ENCODE peak calls at places on chromosomes 16 and 17, in nine cellular contexts. One of them, this sample, is unnamed.

GRCh38 chr17:32136856-32137255 is 5.4 kb upstream of the RHOT1 start:
- DNase-seq in GM12891: no peak
- DNase-seq in GM12878: no peak
- DNase-seq in sigmoid colon: no peak
- DNase-seq in breast epithelium: no peak
- DNase-seq in stomach: no peak
- DNase-seq in HCT116: no peak
- DNase-seq in endothelial cell of umbilical vein: no peak
- DNase-seq in H1: no peak
- DNase-seq in this sample: no peak

GRCh38 chr17:78748730-78749317 is 33.2 kb downstream of the CYTH1 start:
- DNase-seq in stomach: peak; percentile 62
- DNase-seq in endothelial cell of umbilical vein: peak; percentile 10
- DNase-seq in GM12891: no peak
- DNase-seq in sigmoid colon: peak; percentile 85
- DNase-seq in GM12878: peak; percentile 74
- DNase-seq in breast epithelium: no peak
- DNase-seq in H1: no peak
- DNase-seq in HCT116: no peak
- DNase-seq in this sample: peak; percentile 92

GRCh38 chr17:20184191-20184590 is 175.0 kb downstream of the SPECC1 start:
- DNase-seq in HCT116: no peak
- DNase-seq in sigmoid colon: no peak
- DNase-seq in breast epithelium: no peak
- DNase-seq in endothelial cell of umbilical vein: no peak
- DNase-seq in H1: no peak
- DNase-seq in GM12878: no peak
- DNase-seq in GM12891: no peak
- DNase-seq in stomach: no peak
- DNase-seq in this sample: no peak

GRCh38 chr17:50468120-50469004 is at the start of gene CHAD:
- DNase-seq in GM12891: no peak
- DNase-seq in H1: no peak
- DNase-seq in endothelial cell of umbilical vein: no peak
- DNase-seq in sigmoid colon: peak; percentile 64
- DNase-seq in breast epithelium: peak; percentile 65
- DNase-seq in GM12878: no peak
- DNase-seq in stomach: no peak
- DNase-seq in HCT116: no peak
- DNase-seq in this sample: peak; percentile 70

GRCh38 chr17:64502021-64502420 is 4.1 kb downstream of the DDX5 start:
- DNase-seq in breast epithelium: no peak
- DNase-seq in stomach: no peak
- DNase-seq in GM12878: no peak
- DNase-seq in GM12891: no peak
- DNase-seq in sigmoid colon: no peak
- DNase-seq in H1: no peak
- DNase-seq in HCT116: no peak
- DNase-seq in endothelial cell of umbilical vein: no peak
- DNase-seq in this sample: no peak

GRCh38 chr17:61186996-61187395 is 212.6 kb upstream of the TBX2 start:
- DNase-seq in H1: no peak
- DNase-seq in breast epithelium: no peak
- DNase-seq in endothelial cell of umbilical vein: no peak
- DNase-seq in GM12878: no peak
- DNase-seq in sigmoid colon: no peak
- DNase-seq in HCT116: no peak
- DNase-seq in stomach: no peak
- DNase-seq in GM12891: no peak
- DNase-seq in this sample: no peak

GRCh38 chr16:70688266-70688742 is 2.5 kb upstream of the MTSS2 start:
- DNase-seq in breast epithelium: no peak
- DNase-seq in stomach: peak; percentile 57
- DNase-seq in sigmoid colon: peak; percentile 92
- DNase-seq in GM12891: no peak
- DNase-seq in endothelial cell of umbilical vein: peak; percentile 88
- DNase-seq in H1: no peak
- DNase-seq in HCT116: no peak
- DNase-seq in GM12878: no peak
- DNase-seq in this sample: peak; percentile 73

GRCh38 chr17:74658620-74659019 is 35.1 kb upstream of the CD300E start:
- DNase-seq in endothelial cell of umbilical vein: no peak
- DNase-seq in GM12878: no peak
- DNase-seq in breast epithelium: no peak
- DNase-seq in stomach: no peak
- DNase-seq in HCT116: no peak
- DNase-seq in H1: no peak
- DNase-seq in GM12891: no peak
- DNase-seq in sigmoid colon: no peak
- DNase-seq in this sample: no peak

DNA sequence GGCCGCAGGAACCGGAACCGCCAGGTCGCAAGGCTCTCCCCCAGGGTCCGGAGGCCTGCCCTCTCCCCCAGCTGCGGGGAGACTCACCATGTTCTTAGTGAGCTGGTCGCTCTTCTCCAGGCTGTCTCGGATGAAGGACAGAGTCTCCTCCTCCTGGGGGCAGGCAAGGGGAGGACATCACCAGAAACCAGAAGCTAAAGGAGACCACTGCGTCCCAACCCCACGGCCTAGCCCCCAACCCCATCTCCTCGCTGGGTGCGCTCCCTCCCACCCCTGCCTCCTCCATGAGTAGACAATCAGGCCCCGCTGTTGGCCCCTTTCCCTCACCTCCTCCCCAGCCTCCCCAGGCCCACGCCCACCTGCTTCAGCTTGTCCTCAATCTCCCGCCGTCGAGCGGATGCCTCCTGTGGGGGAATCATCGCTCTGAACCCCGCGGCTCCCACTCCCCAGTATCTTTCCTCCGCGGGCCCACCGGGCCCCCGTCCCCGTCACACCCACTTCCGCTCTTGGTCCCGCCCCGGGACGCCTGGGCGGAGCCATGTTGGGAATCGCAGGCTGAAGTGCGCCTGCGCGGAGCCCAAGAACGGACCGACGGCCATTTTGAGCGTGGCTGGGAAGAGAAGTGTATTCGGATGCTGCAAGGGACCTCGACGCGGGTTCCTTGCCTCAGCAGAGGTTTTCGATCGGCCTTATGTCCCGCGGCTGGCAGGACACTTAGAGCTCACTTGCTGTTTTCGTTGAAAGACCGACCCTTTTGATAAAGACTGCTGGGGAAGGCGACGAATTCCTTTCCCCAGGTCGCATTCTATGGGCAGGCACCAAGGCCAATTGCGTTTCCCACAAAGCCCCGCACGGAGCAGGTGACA is at the start of gene EXOC7:
- DNase-seq in endothelial cell of umbilical vein: peak; percentile 91
- DNase-seq in H1: peak; percentile 73
- DNase-seq in sigmoid colon: peak; percentile 94
- DNase-seq in GM12878: peak; percentile 75
- DNase-seq in breast epithelium: peak; percentile 91
- DNase-seq in stomach: peak; percentile 94
- DNase-seq in GM12891: peak; percentile 97
- DNase-seq in HCT116: peak; percentile 90
- DNase-seq in this sample: peak; percentile 98
- TF ChIP-seq POLR2A in endothelial cell of umbilical vein: peak; percentile 88
- TF ChIP-seq POLR2A in H1: no peak
- TF ChIP-seq POLR2A in sigmoid colon: no peak
- TF ChIP-seq POLR2A in GM12878: peak; percentile 95
- TF ChIP-seq POLR2A in breast epithelium: peak; percentile 28
- TF ChIP-seq POLR2A in stomach: no peak
- TF ChIP-seq POLR2A in GM12891: peak; percentile 85
- TF ChIP-seq POLR2A in HCT116: peak; percentile 98
- TF ChIP-seq POLR2A in this sample: peak; percentile 8

GRCh38 chr16:89422527-89422904 is 67.8 kb downstream of the ANKRD11 start:
- DNase-seq in H1: no peak
- DNase-seq in GM12878: peak; percentile 85
- DNase-seq in breast epithelium: no peak
- DNase-seq in stomach: no peak
- DNase-seq in HCT116: no peak
- DNase-seq in sigmoid colon: no peak
- DNase-seq in endothelial cell of umbilical vein: peak; percentile 75
- DNase-seq in GM12891: peak; percentile 65
- DNase-seq in this sample: no peak

GRCh38 chr16:89423709-89424260 is 66.6 kb downstream of the ANKRD11 start:
- DNase-seq in endothelial cell of umbilical vein: no peak
- DNase-seq in GM12878: no peak
- DNase-seq in HCT116: no peak
- DNase-seq in GM12891: no peak
- DNase-seq in breast epithelium: no peak
- DNase-seq in sigmoid colon: no peak
- DNase-seq in H1: no peak
- DNase-seq in stomach: no peak
- DNase-seq in this sample: no peak

GRCh38 chr16:89425523-89425922 is 64.8 kb downstream of the ANKRD11 start:
- DNase-seq in breast epithelium: no peak
- DNase-seq in GM12891: no peak
- DNase-seq in endothelial cell of umbilical vein: no peak
- DNase-seq in HCT116: no peak
- DNase-seq in sigmoid colon: no peak
- DNase-seq in GM12878: no peak
- DNase-seq in H1: no peak
- DNase-seq in stomach: no peak
- DNase-seq in this sample: no peak

GRCh38 chr16:89420204-89420603 is 70.2 kb downstream of the ANKRD11 start:
- DNase-seq in stomach: no peak
- DNase-seq in GM12878: no peak
- DNase-seq in GM12891: no peak
- DNase-seq in H1: no peak
- DNase-seq in endothelial cell of umbilical vein: no peak
- DNase-seq in HCT116: no peak
- DNase-seq in sigmoid colon: no peak
- DNase-seq in breast epithelium: no peak
- DNase-seq in this sample: no peak

GRCh38 chr16:89422905-89423630 is 67.3 kb downstream of the ANKRD11 start:
- DNase-seq in stomach: no peak
- DNase-seq in H1: no peak
- DNase-seq in GM12891: no peak
- DNase-seq in HCT116: no peak
- DNase-seq in endothelial cell of umbilical vein: no peak
- DNase-seq in breast epithelium: no peak
- DNase-seq in sigmoid colon: no peak
- DNase-seq in GM12878: peak; percentile 72
- DNase-seq in this sample: no peak
- TF ChIP-seq POLR2AphosphoS5 in stomach: no peak
- TF ChIP-seq POLR2AphosphoS5 in H1: no peak
- TF ChIP-seq POLR2AphosphoS5 in GM12891: no peak
- TF ChIP-seq POLR2AphosphoS5 in HCT116: no peak
- TF ChIP-seq POLR2AphosphoS5 in endothelial cell of umbilical vein: no peak
- TF ChIP-seq POLR2AphosphoS5 in breast epithelium: no peak
- TF ChIP-seq POLR2AphosphoS5 in sigmoid colon: no peak
- TF ChIP-seq POLR2AphosphoS5 in GM12878: no peak
- TF ChIP-seq POLR2AphosphoS5 in this sample: peak; percentile 49

DNA sequence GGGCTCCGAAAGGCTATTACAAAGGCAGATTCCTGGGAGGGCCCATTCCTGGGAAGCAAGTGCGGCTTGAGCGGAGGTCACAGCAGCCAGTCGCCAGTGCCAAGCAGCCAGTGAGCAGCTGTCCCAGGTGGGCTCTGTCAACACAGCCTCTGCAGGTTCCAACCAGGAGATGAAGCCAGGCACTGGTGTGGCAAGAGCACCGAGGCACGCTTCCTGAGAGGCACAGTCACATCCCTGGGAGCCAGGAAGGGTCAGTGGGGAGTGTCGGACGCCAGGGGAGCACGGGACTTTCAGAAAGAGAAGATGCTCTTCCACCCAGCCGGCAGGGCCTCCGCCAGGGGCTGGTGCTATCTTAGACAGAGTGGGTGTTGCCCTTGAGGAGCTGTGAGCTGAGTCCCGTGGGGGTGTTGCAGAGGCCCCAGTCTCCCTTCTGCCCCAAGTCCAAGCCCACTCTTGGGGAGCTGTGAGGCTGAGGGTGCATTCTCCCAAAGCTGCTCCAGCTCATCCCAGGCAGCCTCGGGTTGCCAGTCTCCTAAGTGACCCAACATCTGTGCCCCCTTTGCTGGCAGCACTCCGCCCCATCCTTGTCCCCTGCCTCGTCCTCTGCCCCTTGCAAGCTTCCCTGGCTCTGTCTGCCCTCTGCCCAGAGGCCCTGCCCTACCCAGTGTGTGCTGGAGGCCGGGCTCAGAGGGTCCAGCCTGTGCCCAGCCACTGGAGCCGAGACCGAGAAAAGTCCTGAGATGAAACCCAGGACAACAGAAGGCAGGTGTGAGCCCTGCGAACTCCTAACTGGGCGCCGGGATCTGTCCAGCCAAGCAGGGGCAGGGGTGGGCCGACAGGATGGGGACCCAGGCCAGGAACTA is 6.6 kb downstream of the UBALD1 start:
- DNase-seq in stomach: no peak
- DNase-seq in endothelial cell of umbilical vein: no peak
- DNase-seq in GM12878: no peak
- DNase-seq in HCT116: no peak
- DNase-seq in H1: no peak
- DNase-seq in sigmoid colon: no peak
- DNase-seq in breast epithelium: no peak
- DNase-seq in GM12891: no peak
- DNase-seq in this sample: peak; percentile 64
- TF ChIP-seq POLR2A in stomach: no peak
- TF ChIP-seq POLR2A in endothelial cell of umbilical vein: no peak
- TF ChIP-seq POLR2A in GM12878: no peak
- TF ChIP-seq POLR2A in HCT116: no peak
- TF ChIP-seq POLR2A in H1: no peak
- TF ChIP-seq POLR2A in sigmoid colon: no peak
- TF ChIP-seq POLR2A in breast epithelium: no peak
- TF ChIP-seq POLR2A in GM12891: peak; percentile 44
- TF ChIP-seq POLR2A in this sample: no peak

GRCh38 chr16:3480901-3481695 is 14.2 kb downstream of the C16orf90 start:
- DNase-seq in endothelial cell of umbilical vein: peak; percentile 9
- DNase-seq in sigmoid colon: no peak
- DNase-seq in HCT116: no peak
- DNase-seq in stomach: no peak
- DNase-seq in H1: peak; percentile 38
- DNase-seq in GM12878: no peak
- DNase-seq in GM12891: no peak
- DNase-seq in breast epithelium: no peak
- DNase-seq in this sample: no peak

GRCh38 chr16:3478242-3478925 is 16.9 kb downstream of the C16orf90 start:
- DNase-seq in GM12878: no peak
- DNase-seq in breast epithelium: no peak
- DNase-seq in endothelial cell of umbilical vein: no peak
- DNase-seq in HCT116: no peak
- DNase-seq in GM12891: no peak
- DNase-seq in H1: no peak
- DNase-seq in stomach: no peak
- DNase-seq in sigmoid colon: no peak
- DNase-seq in this sample: no peak

GRCh38 chr16:3481696-3482658 is 13.3 kb downstream of the C16orf90 start:
- DNase-seq in breast epithelium: no peak
- DNase-seq in stomach: no peak
- DNase-seq in endothelial cell of umbilical vein: no peak
- DNase-seq in HCT116: no peak
- DNase-seq in sigmoid colon: no peak
- DNase-seq in H1: no peak
- DNase-seq in GM12891: no peak
- DNase-seq in GM12878: no peak
- DNase-seq in this sample: no peak

GRCh38 chr16:3482659-3483241 is 12.5 kb downstream of the C16orf90 start:
- DNase-seq in GM12878: no peak
- DNase-seq in H1: no peak
- DNase-seq in sigmoid colon: no peak
- DNase-seq in endothelial cell of umbilical vein: no peak
- DNase-seq in HCT116: no peak
- DNase-seq in GM12891: no peak
- DNase-seq in stomach: no peak
- DNase-seq in breast epithelium: no peak
- DNase-seq in this sample: peak; percentile 13

GRCh38 chr16:3479654-3480216 is 15.6 kb downstream of the C16orf90 start:
- DNase-seq in stomach: no peak
- DNase-seq in H1: no peak
- DNase-seq in endothelial cell of umbilical vein: no peak
- DNase-seq in sigmoid colon: no peak
- DNase-seq in GM12878: no peak
- DNase-seq in breast epithelium: no peak
- DNase-seq in GM12891: no peak
- DNase-seq in HCT116: no peak
- DNase-seq in this sample: no peak
- TF ChIP-seq POLR2AphosphoS5 in stomach: no peak
- TF ChIP-seq POLR2AphosphoS5 in H1: no peak
- TF ChIP-seq POLR2AphosphoS5 in endothelial cell of umbilical vein: no peak
- TF ChIP-seq POLR2AphosphoS5 in sigmoid colon: no peak
- TF ChIP-seq POLR2AphosphoS5 in GM12878: no peak
- TF ChIP-seq POLR2AphosphoS5 in breast epithelium: no peak
- TF ChIP-seq POLR2AphosphoS5 in GM12891: no peak
- TF ChIP-seq POLR2AphosphoS5 in HCT116: no peak
- TF ChIP-seq POLR2AphosphoS5 in this sample: no peak

This sample was measured in spleen.